ENCODE peak calls at places on chromosomes 1 and 21, in six cellular contexts. One of them, this sample, is unnamed.

GRCh38 chr1:155504207-155504606 is 58.4 kb downstream of the ASH1L start:
- DNase-seq in PC-3: peak; percentile 63
- DNase-seq in A549: peak; percentile 55
- DNase-seq in OCI-LY7: peak; percentile 66
- DNase-seq in fibroblast of lung: peak; percentile 50
- DNase-seq in fibroblast of mammary gland: peak; percentile 56
- DNase-seq in this sample: no peak

GRCh38 chr1:5634893-5635292 is 357.3 kb downstream of the NPHP4 start:
- DNase-seq in PC-3: no peak
- DNase-seq in A549: no peak
- DNase-seq in OCI-LY7: no peak
- DNase-seq in fibroblast of lung: no peak
- DNase-seq in fibroblast of mammary gland: no peak
- DNase-seq in this sample: no peak

GRCh38 chr1:248818505-248819374 is 7.0 kb downstream of the SH3BP5L start:
- DNase-seq in PC-3: no peak
- DNase-seq in A549: no peak
- DNase-seq in OCI-LY7: no peak
- DNase-seq in fibroblast of lung: no peak
- DNase-seq in fibroblast of mammary gland: no peak
- DNase-seq in this sample: no peak

GRCh38 chr1:1356166-1356795 is 2.1 kb downstream of the MXRA8 start:
- DNase-seq in PC-3: no peak
- DNase-seq in A549: no peak
- DNase-seq in OCI-LY7: no peak
- DNase-seq in fibroblast of lung: no peak
- DNase-seq in fibroblast of mammary gland: no peak
- DNase-seq in this sample: no peak

GRCh38 chr1:183982172-183982963 is 55.2 kb downstream of the COLGALT2 start:
- DNase-seq in PC-3: no peak
- DNase-seq in A549: no peak
- DNase-seq in OCI-LY7: no peak
- DNase-seq in fibroblast of lung: no peak
- DNase-seq in fibroblast of mammary gland: no peak
- DNase-seq in this sample: no peak

GRCh38 chr21:45487891-45488600 is 54.2 kb downstream of the SLC19A1 start:
- DNase-seq in PC-3: no peak
- DNase-seq in A549: no peak
- DNase-seq in OCI-LY7: no peak
- DNase-seq in fibroblast of lung: no peak
- DNase-seq in fibroblast of mammary gland: no peak
- DNase-seq in this sample: no peak

GRCh38 chr1:156081174-156082110 is 823 bp downstream of the MEX3A start:
- DNase-seq in PC-3: no peak
- DNase-seq in A549: no peak
- DNase-seq in OCI-LY7: no peak
- DNase-seq in fibroblast of lung: no peak
- DNase-seq in fibroblast of mammary gland: no peak
- DNase-seq in this sample: no peak

GRCh38 chr1:224498574-224499170 is 64.1 kb upstream of the WDR26 start:
- DNase-seq in PC-3: peak; percentile 94
- DNase-seq in A549: no peak
- DNase-seq in OCI-LY7: no peak
- DNase-seq in fibroblast of lung: peak; percentile 42
- DNase-seq in fibroblast of mammary gland: peak; percentile 60
- DNase-seq in this sample: no peak

GRCh38 chr1:150764617-150765090 is 924 bp downstream of the CTSS start:
- DNase-seq in PC-3: peak; percentile 41
- DNase-seq in A549: peak; percentile 10
- DNase-seq in OCI-LY7: peak; percentile 44
- DNase-seq in fibroblast of lung: peak; percentile 89
- DNase-seq in fibroblast of mammary gland: peak; percentile 80
- DNase-seq in this sample: peak; percentile 50

GRCh38 chr1:215146252-215146975 is 63.9 kb downstream of the KCNK2 start:
- DNase-seq in PC-3: peak; percentile 82
- DNase-seq in A549: no peak
- DNase-seq in OCI-LY7: no peak
- DNase-seq in fibroblast of lung: peak; percentile 70
- DNase-seq in fibroblast of mammary gland: peak; percentile 67
- DNase-seq in this sample: no peak

GRCh38 chr21:42649122-42650032 is 4.0 kb upstream of the PDE9A start:
- DNase-seq in PC-3: no peak
- DNase-seq in A549: no peak
- DNase-seq in OCI-LY7: no peak
- DNase-seq in fibroblast of lung: no peak
- DNase-seq in fibroblast of mammary gland: no peak
- DNase-seq in this sample: no peak

GRCh38 chr1:93554883-93555872 is 107.3 kb downstream of the FNBP1L start:
- DNase-seq in PC-3: no peak
- DNase-seq in A549: no peak
- DNase-seq in OCI-LY7: no peak
- DNase-seq in fibroblast of lung: no peak
- DNase-seq in fibroblast of mammary gland: no peak
- DNase-seq in this sample: no peak

GRCh38 chr1:8201331-8201861 is 116.5 kb upstream of the SLC45A1 start:
- DNase-seq in PC-3: no peak
- DNase-seq in A549: peak; percentile 22
- DNase-seq in OCI-LY7: no peak
- DNase-seq in fibroblast of lung: no peak
- DNase-seq in fibroblast of mammary gland: no peak
- DNase-seq in this sample: no peak

GRCh38 chr1:25694167-25694566 is 77.6 kb downstream of the MAN1C1 start:
- DNase-seq in PC-3: no peak
- DNase-seq in A549: no peak
- DNase-seq in OCI-LY7: no peak
- DNase-seq in fibroblast of lung: peak; percentile 79
- DNase-seq in fibroblast of mammary gland: peak; percentile 89
- DNase-seq in this sample: peak; percentile 77

GRCh38 chr1:99441234-99442095 is 177.2 kb downstream of the PLPPR4 start:
- DNase-seq in PC-3: peak; percentile 73
- DNase-seq in A549: no peak
- DNase-seq in OCI-LY7: no peak
- DNase-seq in fibroblast of lung: peak; percentile 22
- DNase-seq in fibroblast of mammary gland: peak; percentile 48
- DNase-seq in this sample: no peak

GRCh38 chr1:203275656-203276272 is 29.6 kb upstream of the BTG2 start:
- DNase-seq in PC-3: no peak
- DNase-seq in A549: no peak
- DNase-seq in OCI-LY7: peak; percentile 2
- DNase-seq in fibroblast of lung: no peak
- DNase-seq in fibroblast of mammary gland: no peak
- DNase-seq in this sample: no peak

GRCh38 chr1:53957231-53957818 is 11.2 kb downstream of the LRRC42 start:
- DNase-seq in PC-3: peak; percentile 63
- DNase-seq in A549: no peak
- DNase-seq in OCI-LY7: no peak
- DNase-seq in fibroblast of lung: no peak
- DNase-seq in fibroblast of mammary gland: no peak
- DNase-seq in this sample: no peak

GRCh38 chr1:2132222-2133038 is 62.1 kb downstream of the FAAP20 start:
- DNase-seq in PC-3: peak; percentile 91
- DNase-seq in A549: no peak
- DNase-seq in OCI-LY7: no peak
- DNase-seq in fibroblast of lung: peak; percentile 61
- DNase-seq in fibroblast of mammary gland: peak; percentile 86
- DNase-seq in this sample: no peak

GRCh38 chr1:151993084-151993733 is 450 bp downstream of the S100A10 start:
- DNase-seq in PC-3: peak; percentile 45
- DNase-seq in A549: no peak
- DNase-seq in OCI-LY7: peak; percentile 16
- DNase-seq in fibroblast of lung: no peak
- DNase-seq in fibroblast of mammary gland: no peak
- DNase-seq in this sample: no peak

GRCh38 chr21:29737188-29737587 is 202.6 kb downstream of the GRIK1 start:
- DNase-seq in PC-3: no peak
- DNase-seq in A549: no peak
- DNase-seq in OCI-LY7: no peak
- DNase-seq in fibroblast of lung: peak; percentile 11
- DNase-seq in fibroblast of mammary gland: no peak
- DNase-seq in this sample: no peak

DNA sequence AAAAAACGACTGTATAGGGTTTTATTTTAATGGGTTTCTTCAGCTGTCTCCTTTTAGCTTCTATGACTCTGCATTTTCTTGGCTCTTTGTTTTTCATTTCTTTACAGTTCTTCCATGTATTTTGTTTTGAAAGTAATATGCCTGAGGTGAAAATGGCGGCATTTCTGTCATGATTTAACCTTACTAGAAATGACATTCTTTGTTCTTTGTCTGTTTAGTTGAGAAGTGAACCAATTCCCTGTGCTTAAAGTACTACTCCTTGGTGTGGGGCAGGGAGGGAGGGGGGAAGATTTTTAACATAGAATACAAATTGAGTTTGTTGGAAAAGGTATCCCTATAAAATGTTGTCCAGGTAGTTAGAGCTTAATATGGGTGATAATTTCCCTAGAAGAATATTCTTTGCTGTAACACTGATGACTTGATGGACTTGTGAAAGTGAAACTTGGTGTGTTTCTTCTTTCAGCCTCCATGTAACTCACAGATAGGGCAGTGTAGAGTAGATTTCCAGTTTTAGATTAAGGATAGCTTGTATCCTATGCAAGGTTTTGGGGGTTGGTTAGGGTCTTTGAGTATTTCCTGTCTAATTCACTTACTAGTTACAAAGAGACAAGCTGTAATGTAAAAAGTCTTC is 83.2 kb downstream of the CAMTA1 start:
- DNase-seq in PC-3: no peak
- DNase-seq in A549: no peak
- DNase-seq in OCI-LY7: no peak
- DNase-seq in fibroblast of lung: peak; percentile 23
- DNase-seq in fibroblast of mammary gland: no peak
- DNase-seq in this sample: no peak
- H3K4me3 ChIP-seq in PC-3: no peak overlapping the region
- H3K4me3 ChIP-seq in A549: no peak overlapping the region
- H3K4me3 ChIP-seq in OCI-LY7: no peak overlapping the region
- H3K4me3 ChIP-seq in fibroblast of lung: no peak overlapping the region
- H3K4me3 ChIP-seq in fibroblast of mammary gland: no peak overlapping the region
- H3K4me3 ChIP-seq in this sample: no peak overlapping the region

GRCh38 chr1:166838766-166839599 is at the start of gene POGK:
- DNase-seq in PC-3: peak; percentile 91
- DNase-seq in A549: peak; percentile 80
- DNase-seq in OCI-LY7: peak; percentile 89
- DNase-seq in fibroblast of lung: peak; percentile 90
- DNase-seq in fibroblast of mammary gland: peak; percentile 85
- DNase-seq in this sample: peak; percentile 68

GRCh38 chr1:166843322-166843721 is 4.0 kb downstream of the POGK start:
- DNase-seq in PC-3: no peak
- DNase-seq in A549: no peak
- DNase-seq in OCI-LY7: no peak
- DNase-seq in fibroblast of lung: no peak
- DNase-seq in fibroblast of mammary gland: no peak
- DNase-seq in this sample: no peak

GRCh38 chr1:166840309-166841302 is 1.3 kb downstream of the POGK start:
- DNase-seq in PC-3: peak; percentile 24
- DNase-seq in A549: no peak
- DNase-seq in OCI-LY7: peak; percentile 27
- DNase-seq in fibroblast of lung: no peak
- DNase-seq in fibroblast of mammary gland: no peak
- DNase-seq in this sample: no peak

GRCh38 chr1:166836733-166837132 is 2.5 kb upstream of the POGK start:
- DNase-seq in PC-3: peak; percentile 26
- DNase-seq in A549: no peak
- DNase-seq in OCI-LY7: no peak
- DNase-seq in fibroblast of lung: no peak
- DNase-seq in fibroblast of mammary gland: no peak
- DNase-seq in this sample: no peak

DNA sequence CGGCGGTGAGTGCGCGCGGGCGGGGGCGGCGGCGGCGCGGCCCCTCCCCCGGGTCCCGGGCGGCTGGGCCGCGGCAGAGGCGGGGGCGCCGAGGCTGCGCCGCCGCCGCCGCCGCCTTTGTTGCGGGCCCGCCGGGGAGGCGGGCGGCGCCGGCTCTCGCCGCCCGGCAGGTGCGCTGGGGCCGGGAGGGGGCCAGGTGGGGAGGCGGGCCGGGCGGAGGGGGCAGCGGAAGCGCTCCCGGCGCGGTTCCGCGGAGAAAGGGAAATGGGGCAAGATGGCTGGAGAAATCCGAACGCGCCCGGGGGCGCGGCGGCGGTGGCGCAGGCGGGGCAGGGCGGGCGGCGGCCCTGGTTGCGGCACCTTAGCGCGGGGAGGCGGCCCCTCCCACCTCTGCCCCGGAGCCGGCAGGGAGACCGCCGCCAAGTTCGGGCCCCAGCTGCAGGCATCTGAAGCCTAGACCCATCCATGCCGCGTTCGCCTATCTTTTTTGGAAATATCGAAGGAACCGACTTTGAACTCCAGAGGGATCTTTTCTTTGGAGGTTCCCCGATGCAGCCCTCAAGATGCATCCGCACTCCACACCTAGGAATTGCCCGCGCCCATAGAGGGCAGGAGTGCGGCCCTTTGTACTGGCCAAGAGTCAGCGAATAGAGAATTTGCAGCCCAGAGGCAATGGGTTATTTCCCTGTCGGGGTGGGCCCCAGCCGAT is 479 bp downstream of the POGK start:
- DNase-seq in PC-3: peak; percentile 61
- DNase-seq in A549: peak; percentile 46
- DNase-seq in OCI-LY7: peak; percentile 64
- DNase-seq in fibroblast of lung: peak; percentile 18
- DNase-seq in fibroblast of mammary gland: peak; percentile 25
- DNase-seq in this sample: no peak
- H3K4me3 ChIP-seq in PC-3: peak overlapping the region; percentile 78
- H3K4me3 ChIP-seq in A549: peak overlapping the region; percentile 63
- H3K4me3 ChIP-seq in OCI-LY7: peak overlapping the region; percentile 98
- H3K4me3 ChIP-seq in fibroblast of lung: peak overlapping the region; percentile 67
- H3K4me3 ChIP-seq in fibroblast of mammary gland: peak overlapping the region; percentile 59
- H3K4me3 ChIP-seq in this sample: peak overlapping the region; percentile 70

GRCh38 chr1:91883470-91883869 is 2.5 kb downstream of the TGFBR3 start:
- DNase-seq in PC-3: peak; percentile 68
- DNase-seq in A549: peak; percentile 50
- DNase-seq in OCI-LY7: peak; percentile 12
- DNase-seq in fibroblast of lung: peak; percentile 75
- DNase-seq in fibroblast of mammary gland: peak; percentile 70
- DNase-seq in this sample: no peak
- H3K4me3 ChIP-seq in PC-3: peak overlapping the region; percentile 28
- H3K4me3 ChIP-seq in A549: no peak overlapping the region
- H3K4me3 ChIP-seq in OCI-LY7: no peak overlapping the region
- H3K4me3 ChIP-seq in fibroblast of lung: peak overlapping the region; percentile 92
- H3K4me3 ChIP-seq in fibroblast of mammary gland: peak overlapping the region; percentile 93
- H3K4me3 ChIP-seq in this sample: no peak overlapping the region

GRCh38 chr1:200873671-200874397 is 1.1 kb downstream of the GPR25 start:
- DNase-seq in PC-3: no peak
- DNase-seq in A549: no peak
- DNase-seq in OCI-LY7: no peak
- DNase-seq in fibroblast of lung: no peak
- DNase-seq in fibroblast of mammary gland: no peak
- DNase-seq in this sample: no peak
- H3K4me3 ChIP-seq in PC-3: no peak overlapping the region
- H3K4me3 ChIP-seq in A549: no peak overlapping the region
- H3K4me3 ChIP-seq in OCI-LY7: no peak overlapping the region
- H3K4me3 ChIP-seq in fibroblast of lung: no peak overlapping the region
- H3K4me3 ChIP-seq in fibroblast of mammary gland: no peak overlapping the region
- H3K4me3 ChIP-seq in this sample: peak overlapping the region; percentile 28